ENCODE peak calls at places on chromosomes 13 and 19, in ten cellular contexts. E, T, S, M, N, L, A, H, K and D are unnamed samples.

GRCh38 chr19:8373867-8374813 is 10.2 kb downstream of the ANGPTL4 start:
- DNase-seq in K (no peak), T (no peak), M (no peak), E (no peak), N (no peak), H (no peak), A (peak), S (no peak), L (no peak), D (no peak)

GRCh38 chr19:55197531-55197930 is 11.8 kb downstream of the PTPRH start:
- DNase-seq in N (no peak), K (no peak), H (no peak), S (peak), L (peak), T (no peak), E (no peak), A (no peak), M (peak), D (no peak)

GRCh38 chr19:4538601-4538954 is 1.3 kb downstream of the LRG1 start:
- DNase-seq in L (no peak), N (no peak), K (no peak), T (no peak), E (no peak), H (no peak), M (no peak), S (no peak), A (no peak), D (no peak)

GRCh38 chr13:107799001-107799400 is 416.3 kb downstream of the LIG4 start:
- DNase-seq in S (peak), H (no peak), M (peak), K (no peak), T (no peak), A (no peak), L (no peak), E (no peak), N (no peak), D (no peak)

GRCh38 chr19:35363711-35364425 is 5.6 kb downstream of the FFAR3 start:
- DNase-seq in T (no peak), S (no peak), M (no peak), L (no peak), K (no peak), A (no peak), H (no peak), E (no peak), N (no peak), D (no peak)

GRCh38 chr13:77306458-77306857 is 20.4 kb downstream of the MYCBP2 start:
- DNase-seq in L (no peak), A (no peak), S (no peak), N (no peak), H (no peak), T (no peak), M (peak), K (no peak), E (no peak), D (no peak)

GRCh38 chr19:7515471-7516226 is at the start of gene ZNF358:
- DNase-seq in M (peak), T (peak), K (peak), S (peak), E (peak), L (peak), H (no peak), N (peak), A (peak), D (peak)

GRCh38 chr19:17049711-17050280 is 23.2 kb upstream of the CPAMD8 start:
- DNase-seq in M (no peak), A (peak), T (no peak), L (no peak), E (no peak), H (no peak), N (no peak), K (no peak), S (peak), D (no peak)

GRCh38 chr13:31485651-31486051 is 253.7 kb upstream of the RXFP2 start:
- DNase-seq in H (no peak), N (no peak), E (no peak), L (peak), K (no peak), A (no peak), M (peak), S (no peak), T (no peak), D (no peak)

GRCh38 chr13:77810430-77810829 is 108.2 kb downstream of the EDNRB start:
- DNase-seq in E (no peak), N (no peak), L (no peak), K (no peak), S (peak), H (no peak), T (no peak), M (peak), A (no peak), D (no peak)

GRCh38 chr19:13069415-13070369 is 33.0 kb downstream of the LYL1 start:
- DNase-seq in K (no peak), H (no peak), T (no peak), A (no peak), E (no peak), N (no peak), S (no peak), L (no peak), M (peak), D (no peak)

GRCh38 chr19:46722004-46722380 is 5.1 kb upstream of the PRKD2 start:
- DNase-seq in T (no peak), M (no peak), K (no peak), L (no peak), A (no peak), H (no peak), N (no peak), E (no peak), S (no peak), D (no peak)

GRCh38 chr13:95099541-95099940 is 201.7 kb downstream of the ABCC4 start:
- DNase-seq in M (no peak), H (peak), E (no peak), K (no peak), T (no peak), L (no peak), S (peak), N (no peak), A (no peak), D (no peak)

GRCh38 chr13:35530147-35530546 is 53.7 kb upstream of the MAB21L1 start:
- DNase-seq in M (no peak), T (no peak), K (no peak), S (no peak), L (no peak), N (no peak), E (peak), A (no peak), H (no peak), D (no peak)

GRCh38 chr19:51259348-51260245 is 8.7 kb downstream of the SIGLECL1 start:
- DNase-seq in H (peak), L (peak), A (no peak), K (no peak), T (peak), S (peak), E (no peak), N (peak), M (peak), D (no peak)

GRCh38 chr19:4914736-4915501 is 5.6 kb downstream of the UHRF1 start:
- DNase-seq in A (peak), K (peak), N (no peak), T (peak), E (no peak), S (peak), L (peak), M (peak), H (no peak), D (no peak)

GRCh38 chr13:48776396-48776795 is 122.7 kb downstream of the CYSLTR2 start:
- DNase-seq in N (no peak), T (no peak), E (no peak), M (no peak), A (no peak), L (no peak), H (no peak), S (peak), K (no peak), D (no peak)

GRCh38 chr19:6744381-6745288 is 5.2 kb downstream of the TRIP10 start:
- DNase-seq in S (peak), A (peak), M (peak), H (no peak), T (no peak), L (peak), N (no peak), K (peak), E (peak), D (no peak)

GRCh38 chr13:23159205-23159586 is 21.6 kb upstream of the SGCG start:
- DNase-seq in T (no peak), A (no peak), L (peak), M (peak), E (peak), S (peak), N (peak), K (peak), H (no peak), D (no peak)

GRCh38 chr13:72025836-72026235 is 158.8 kb upstream of the DACH1 start:
- DNase-seq in H (no peak), N (no peak), A (no peak), M (no peak), K (no peak), T (no peak), S (no peak), E (no peak), L (no peak), D (no peak)

GRCh38 chr13:39306639-39307589 is 268.7 kb downstream of the NHLRC3 start:
- DNase-seq in K (no peak), H (no peak), T (no peak), S (no peak), L (no peak), M (no peak), E (no peak), N (no peak), A (no peak), D (no peak)

GRCh38 chr19:31421856-31422255 is 72.6 kb upstream of the TSHZ3 start:
- DNase-seq in M (no peak), T (no peak), E (no peak), A (no peak), K (no peak), S (no peak), N (no peak), H (no peak), L (no peak), D (no peak)

DNA sequence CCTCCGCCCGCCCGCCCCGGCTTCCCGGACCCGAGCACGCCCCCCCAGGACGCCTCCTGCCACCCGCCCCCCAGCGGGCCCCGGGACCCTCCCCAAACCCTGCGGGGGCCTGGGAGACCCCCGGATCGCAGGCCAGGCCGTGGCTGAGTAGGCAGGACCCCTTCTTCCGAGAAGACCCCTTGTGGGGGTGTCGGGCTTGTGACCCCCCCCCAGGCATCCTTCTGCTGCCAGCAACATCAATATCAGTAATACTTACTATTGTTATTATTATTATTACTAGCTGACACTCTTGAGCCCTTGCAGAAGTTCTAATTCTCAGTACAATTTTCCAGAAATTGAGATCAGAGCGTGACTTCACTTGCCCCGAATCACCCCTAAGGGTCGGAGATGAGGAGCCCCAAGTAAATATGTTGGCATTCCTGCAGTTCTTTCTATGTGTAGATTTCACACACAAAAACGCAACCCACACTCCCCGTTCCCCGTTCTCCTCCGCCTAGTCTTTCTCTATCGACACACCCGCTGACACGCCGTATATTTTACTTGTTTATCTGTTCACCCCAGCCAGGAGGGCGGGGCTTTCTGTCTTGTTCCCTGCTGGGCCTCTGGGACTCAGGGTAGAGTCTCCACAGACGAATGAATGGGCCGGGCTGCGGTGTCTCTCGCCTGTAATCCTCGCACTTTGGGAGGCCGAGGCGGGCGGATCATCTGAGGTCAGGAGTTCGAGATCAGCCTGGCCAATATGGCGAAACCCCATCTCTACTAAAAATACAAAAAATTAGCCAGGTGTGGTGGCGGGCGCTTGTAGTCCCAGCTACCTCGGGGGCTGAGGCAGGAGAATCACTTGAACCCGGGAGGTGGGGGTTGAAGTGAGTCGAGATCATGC is 14.7 kb downstream of the TLE5 start:
- DNase-seq in H (no peak), M (peak), K (peak), T (peak), A (peak), E (peak), L (peak), N (peak), S (peak), D (peak)
- H3K27ac ChIP-seq in H (no peak), M (peak), K (no peak), T (peak), A (peak), E (peak), L (peak), N (no peak), S (no peak), D (no peak)

GRCh38 chr19:18518639-18519038 is 3.2 kb downstream of the ELL start:
- DNase-seq in S (no peak), H (no peak), K (no peak), N (no peak), T (no peak), M (no peak), E (no peak), A (no peak), L (no peak), D (no peak)
- H3K27ac ChIP-seq in S (no peak), H (no peak), K (no peak), N (no peak), T (no peak), M (no peak), E (no peak), A (peak), L (peak), D (no peak)

DNA sequence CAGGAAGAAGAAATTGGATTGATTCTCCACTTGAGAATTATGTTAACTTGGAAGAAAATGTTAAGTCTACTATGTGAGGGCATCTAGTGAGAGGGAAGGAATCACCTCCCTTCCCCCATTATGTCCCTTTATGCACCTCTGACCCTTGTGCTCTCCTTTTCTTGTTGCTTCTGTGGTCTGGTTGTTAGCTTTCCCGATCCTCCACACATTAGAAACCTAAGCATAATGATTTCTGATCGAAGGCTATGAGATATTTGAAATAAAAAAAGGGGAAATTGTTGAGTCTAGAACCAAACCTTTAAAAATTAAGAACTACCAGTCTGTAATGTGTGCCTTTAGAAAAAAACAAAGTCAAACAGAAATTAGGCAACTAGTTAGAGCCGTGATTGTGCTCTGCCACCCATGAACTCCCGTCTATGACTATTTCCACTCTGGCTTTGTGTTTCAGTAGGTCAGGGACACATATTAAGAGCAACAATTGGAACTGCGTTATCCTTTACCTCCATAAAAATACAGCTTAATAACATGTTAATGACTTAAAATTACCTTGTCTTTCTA is 463 bp upstream of the GPC6 start:
- DNase-seq in H (no peak), N (no peak), T (no peak), M (peak), K (no peak), L (no peak), A (no peak), E (no peak), S (no peak), D (no peak)
- H3K27ac ChIP-seq in H (peak), N (no peak), T (no peak), M (no peak), K (no peak), L (peak), A (peak), E (no peak), S (peak), D (peak)

GRCh38 chr19:10226021-10226375 is 5.1 kb downstream of the S1PR2 start:
- DNase-seq in H (no peak), T (no peak), S (no peak), E (peak), N (no peak), K (no peak), M (no peak), A (no peak), L (no peak), D (no peak)

GRCh38 chr19:10224337-10224736 is 6.8 kb downstream of the S1PR2 start:
- DNase-seq in H (no peak), A (no peak), E (peak), S (no peak), K (peak), T (no peak), M (no peak), N (no peak), L (no peak), D (no peak)

GRCh38 chr19:10227215-10227971 is 3.7 kb downstream of the S1PR2 start:
- DNase-seq in N (no peak), H (no peak), T (no peak), M (peak), L (no peak), S (no peak), K (no peak), A (no peak), E (peak), D (no peak)

GRCh38 chr19:10228393-10228792 is 2.7 kb downstream of the S1PR2 start:
- DNase-seq in E (no peak), N (no peak), S (no peak), A (no peak), K (no peak), H (no peak), T (no peak), M (no peak), L (no peak), D (no peak)

DNA sequence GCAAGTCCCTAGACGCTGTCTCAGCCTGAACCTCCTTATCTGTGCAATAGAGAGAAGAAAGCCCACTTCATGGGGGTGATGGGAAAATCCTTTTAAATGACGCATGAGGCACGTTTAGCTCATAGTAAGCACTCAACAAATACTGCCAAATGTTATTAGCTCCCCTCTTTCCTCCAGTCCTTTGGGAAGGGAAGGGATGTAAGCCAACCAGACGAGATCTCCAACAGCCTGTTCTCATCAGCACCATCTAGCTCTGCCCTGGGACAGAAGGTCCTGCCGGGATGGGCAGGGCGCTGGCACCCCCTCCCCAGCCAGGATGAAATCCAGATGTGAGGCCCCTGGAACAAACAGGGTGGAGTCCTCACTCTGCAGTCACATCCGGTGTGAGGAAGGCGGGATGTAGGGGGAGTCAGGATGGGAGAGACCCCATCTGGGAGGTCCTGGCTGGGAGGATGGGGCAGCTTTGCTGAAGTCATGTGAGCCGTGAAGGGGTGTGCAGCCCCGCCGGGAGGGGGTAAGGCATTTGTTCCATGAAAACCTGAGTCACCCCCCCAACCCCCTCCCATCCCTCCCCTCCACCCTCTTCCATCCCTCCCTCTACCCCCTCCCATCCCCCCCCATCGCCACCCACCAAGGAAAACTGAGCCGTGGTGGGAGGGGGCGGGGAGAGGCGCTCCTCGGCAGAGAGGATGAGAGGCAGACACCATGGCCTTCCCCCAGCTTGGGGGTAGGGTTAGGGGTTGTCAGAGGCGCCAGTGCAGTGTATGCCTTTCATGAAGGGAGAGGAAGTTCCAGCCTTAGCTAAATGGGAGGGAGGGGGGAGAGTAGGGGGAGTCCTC is 4.5 kb downstream of the S1PR2 start:
- DNase-seq in S (no peak), A (peak), H (no peak), N (no peak), M (no peak), K (peak), L (peak), T (no peak), E (peak), D (no peak)
- H3K27ac ChIP-seq in S (no peak), A (peak), H (no peak), N (peak), M (no peak), K (no peak), L (peak), T (no peak), E (peak), D (no peak)

DNA sequence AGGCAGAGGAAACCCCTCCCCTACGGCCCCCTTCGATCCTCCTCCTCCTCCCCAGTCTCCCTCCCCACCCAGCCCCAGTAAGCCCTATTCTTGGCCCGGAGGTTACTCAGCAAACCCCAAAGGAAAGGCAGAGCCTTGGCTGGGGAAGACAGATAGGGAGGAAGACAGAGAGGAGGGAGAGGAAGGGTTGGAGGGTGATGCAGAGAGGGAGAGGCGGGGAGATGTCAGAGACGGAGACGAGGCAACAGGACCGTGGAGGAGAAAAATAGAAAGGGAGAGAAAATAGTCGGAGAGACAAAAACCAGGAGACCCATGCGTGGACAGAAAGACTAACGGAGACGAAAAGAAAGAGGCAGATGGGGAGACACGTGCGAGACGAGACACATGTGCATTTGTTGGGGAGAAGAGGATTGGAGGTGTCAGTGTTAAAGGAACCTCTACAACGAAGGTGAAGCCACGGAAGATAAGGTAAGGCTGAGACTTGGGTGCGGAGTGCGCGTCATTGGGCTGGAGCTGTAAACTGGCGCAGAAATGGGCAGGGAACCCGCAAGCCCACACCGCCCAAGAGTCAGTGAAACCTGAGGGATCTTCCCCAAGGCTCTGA is 2.9 kb downstream of the TGFB1 start:
- DNase-seq in K (no peak), M (no peak), H (no peak), N (no peak), S (no peak), L (no peak), E (no peak), T (no peak), A (no peak), D (no peak)
- H3K27ac ChIP-seq in K (peak), M (no peak), H (peak), N (no peak), S (no peak), L (no peak), E (peak), T (peak), A (peak), D (peak)

DNA sequence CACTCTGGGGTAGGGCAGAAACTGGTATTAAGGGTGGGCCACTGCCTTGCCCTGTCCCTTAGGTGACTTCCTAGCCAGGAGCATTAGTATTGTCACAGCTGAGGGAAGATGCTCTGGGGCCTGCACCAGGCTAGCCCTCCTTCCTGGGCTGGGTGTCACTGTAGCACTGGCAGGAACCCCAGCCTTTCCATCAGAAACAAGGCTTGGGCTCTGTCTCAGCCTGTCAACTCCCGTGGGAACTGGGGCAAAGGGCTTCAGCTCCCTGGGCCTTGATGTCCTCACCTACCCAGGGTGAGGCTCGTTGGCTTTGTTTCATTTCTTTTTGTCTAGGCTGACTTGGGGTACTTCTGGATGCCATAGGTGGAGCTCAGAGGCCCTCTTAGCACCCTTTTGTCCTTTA is 18.0 kb downstream of the PAF1 start:
- DNase-seq in T (no peak), E (no peak), K (peak), S (no peak), A (no peak), L (no peak), H (no peak), N (no peak), M (no peak), D (no peak)
- H3K27ac ChIP-seq in T (no peak), E (peak), K (peak), S (no peak), A (peak), L (peak), H (no peak), N (no peak), M (no peak), D (peak)

GRCh38 chr13:29800687-29801086 is 49.7 kb downstream of the UBL3 start:
- DNase-seq in N (no peak), L (no peak), M (peak), E (no peak), H (no peak), S (no peak), K (no peak), A (no peak), T (no peak), D (no peak)
- H3K27ac ChIP-seq in N (no peak), L (no peak), M (no peak), E (no peak), H (no peak), S (no peak), K (no peak), A (no peak), T (no peak), D (no peak)